ENCODE peak calls at places on chromosomes 7 and 10, in nine cellular contexts. D is left ventricle myocardium inferior, L is kidney, M is right atrium auricular region, W is lower lobe of right lung, K is heart left ventricle, I is cardiac muscle cell, P is OCI-LY7, F is fibroblast of lung. R is an unnamed sample.

GRCh38 chr7:106139253-106140251 is 27.4 kb upstream of the SYPL1 start:
- DNase-seq in D (no peak), L (no peak), M (no peak), W (no peak), K (no peak), I (peak; percentile 54), P (no peak), F (peak; percentile 49), R (no peak)

GRCh38 chr7:142385528-142386340 is 127.9 kb upstream of the PRSS58 start:
- DNase-seq in D (no peak), L (peak; percentile 76), M (no peak), W (no peak), K (no peak), I (peak; percentile 84), P (peak; percentile 67), F (peak; percentile 79), R (peak; percentile 35)

GRCh38 chr7:137652721-137653120 is 194.1 kb downstream of the DGKI start:
- DNase-seq in D (no peak), L (no peak), M (no peak), W (no peak), K (no peak), I (peak; percentile 24), P (no peak), F (peak; percentile 59), R (no peak)

GRCh38 chr10:84353052-84353803 is 24.8 kb downstream of the CCSER2 start:
- DNase-seq in D (no peak), L (no peak), M (no peak), W (no peak), K (no peak), I (no peak), P (no peak), F (no peak), R (no peak)

GRCh38 chr10:61397175-61397986 is 55.8 kb downstream of the TMEM26 start:
- DNase-seq in D (no peak), L (no peak), M (no peak), W (no peak), K (no peak), I (peak; percentile 66), P (peak; percentile 4), F (peak; percentile 69), R (no peak)

GRCh38 chr7:108805808-108806397 is 236.2 kb downstream of the DNAJB9 start:
- DNase-seq in D (no peak), L (no peak), M (no peak), W (no peak), K (no peak), I (peak; percentile 64), P (peak; percentile 12), F (peak; percentile 45), R (no peak)

GRCh38 chr10:51377932-51378206 is 303.6 kb downstream of the PRKG1 start:
- DNase-seq in D (no peak), L (no peak), M (no peak), W (no peak), K (no peak), I (no peak), P (no peak), F (no peak), R (no peak)

GRCh38 chr10:62719058-62719457 is 85.5 kb upstream of the ADO start:
- DNase-seq in D (no peak), L (no peak), M (no peak), W (no peak), K (no peak), I (no peak), P (no peak), F (no peak), R (no peak)

GRCh38 chr7:142454862-142455261 is 197.0 kb upstream of the PRSS58 start:
- DNase-seq in D (no peak), L (no peak), M (no peak), W (no peak), K (no peak), I (no peak), P (no peak), F (no peak), R (no peak)

GRCh38 chr10:31426425-31426824 is 107.4 kb downstream of the ZEB1 start:
- DNase-seq in D (no peak), L (no peak), M (no peak), W (no peak), K (no peak), I (peak; percentile 90), P (no peak), F (peak; percentile 93), R (no peak)

GRCh38 chr10:2772791-2773644 is 294.3 kb upstream of the PFKP start:
- DNase-seq in D (no peak), L (no peak), M (no peak), W (no peak), K (peak; percentile 57), I (no peak), P (no peak), F (no peak), R (no peak)

GRCh38 chr10:117262296-117263293 is 21.7 kb downstream of the SLC18A2 start:
- DNase-seq in D (no peak), L (no peak), M (peak; percentile 36), W (no peak), K (no peak), I (no peak), P (no peak), F (no peak), R (no peak)

GRCh38 chr10:132987671-132988571 is 45.6 kb upstream of the CFAP46 start:
- DNase-seq in D (no peak), L (peak; percentile 71), M (no peak), W (peak; percentile 40), K (no peak), I (peak; percentile 90), P (no peak), F (peak; percentile 93), R (no peak)

GRCh38 chr7:99837649-99838361 is 10.0 kb downstream of the CYP3A43 start:
- DNase-seq in D (no peak), L (no peak), M (no peak), W (no peak), K (no peak), I (peak; percentile 15), P (peak; percentile 13), F (peak; percentile 9), R (peak; percentile 32)

GRCh38 chr7:128431754-128432153 is 22.0 kb upstream of the IMPDH1 start:
- DNase-seq in D (no peak), L (no peak), M (no peak), W (no peak), K (no peak), I (no peak), P (no peak), F (no peak), R (no peak)

GRCh38 chr7:72098812-72099211 is 313.3 kb downstream of the CALN1 start:
- DNase-seq in D (no peak), L (no peak), M (no peak), W (no peak), K (no peak), I (no peak), P (no peak), F (no peak), R (no peak)

GRCh38 chr10:124728830-124729661 is 15.1 kb downstream of the FAM53B start:
- DNase-seq in D (no peak), L (peak; percentile 48), M (no peak), W (no peak), K (no peak), I (no peak), P (no peak), F (no peak), R (no peak)

GRCh38 chr10:14602807-14603538 is 171.7 kb downstream of the FAM107B start:
- DNase-seq in D (no peak), L (no peak), M (no peak), W (no peak), K (no peak), I (no peak), P (peak; percentile 53), F (peak; percentile 38), R (no peak)

GRCh38 chr7:131076032-131076431 is 251.6 kb upstream of the MKLN1 start:
- DNase-seq in D (no peak), L (no peak), M (no peak), W (no peak), K (no peak), I (peak; percentile 57), P (no peak), F (peak; percentile 48), R (no peak)
- H3K36me3 ChIP-seq in D (peaks cover 25% of the 10 kb centered on the region), L (no peaks in the 10 kb centered on the region), M (peaks cover 20% of the 10 kb centered on the region), W (peaks cover 29% of the 10 kb centered on the region), K (no peaks in the 10 kb centered on the region), I (no peaks in the 10 kb centered on the region), P (peaks cover 70% of the 10 kb centered on the region), F (peaks cover 2% of the 10 kb centered on the region), R (no peaks in the 10 kb centered on the region)

GRCh38 chr7:26500749-26501352 is 209.2 kb downstream of the SNX10 start:
- DNase-seq in D (no peak), L (no peak), M (no peak), W (no peak), K (no peak), I (peak; percentile 41), P (peak; percentile 72), F (peak; percentile 52), R (no peak)
- TF ChIP-seq CTCF in D (peak; percentile 34), L (peak; percentile 35), M (peak; percentile 39), W (peak; percentile 54), K (peak; percentile 34), I (peak; percentile 48), P (peak; percentile 90), F (peak; percentile 31), R (peak; percentile 48)

GRCh38 chr7:4725014-4725951 is 43.2 kb downstream of the FOXK1 start:
- DNase-seq in D (peak; percentile 74), L (peak; percentile 94), M (peak; percentile 90), W (peak; percentile 90), K (peak; percentile 86), I (peak; percentile 92), P (no peak), F (peak; percentile 96), R (peak; percentile 82)

GRCh38 chr7:4722960-4723359 is 40.9 kb downstream of the FOXK1 start:
- DNase-seq in D (no peak), L (no peak), M (no peak), W (no peak), K (no peak), I (no peak), P (no peak), F (no peak), R (no peak)

GRCh38 chr7:4724648-4725013 is 42.5 kb downstream of the FOXK1 start:
- DNase-seq in D (no peak), L (no peak), M (no peak), W (no peak), K (no peak), I (no peak), P (no peak), F (peak; percentile 32), R (no peak)

GRCh38 chr7:4720225-4720624 is 38.1 kb downstream of the FOXK1 start:
- DNase-seq in D (no peak), L (no peak), M (no peak), W (no peak), K (no peak), I (no peak), P (no peak), F (no peak), R (no peak)

DNA sequence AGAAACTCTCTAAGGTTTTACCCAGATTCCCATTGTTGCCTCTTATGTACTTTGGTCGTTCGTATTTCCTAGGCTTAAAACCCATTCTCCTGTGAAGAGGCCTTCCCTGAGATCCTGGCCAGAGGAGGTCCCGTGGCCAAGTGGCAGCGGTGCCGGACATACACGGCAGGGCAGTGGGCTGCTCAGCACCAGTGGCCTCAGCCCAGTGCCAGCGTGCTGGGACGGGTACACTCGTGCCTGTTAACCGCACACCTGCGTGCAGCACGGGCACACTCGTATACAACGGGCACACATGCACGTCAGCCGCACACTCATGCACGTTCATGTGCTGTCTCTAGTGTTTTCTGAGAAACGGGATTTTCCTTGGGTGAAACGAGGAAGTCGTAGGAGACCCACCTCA is 40.2 kb downstream of the FOXK1 start:
- DNase-seq in D (no peak), L (no peak), M (no peak), W (no peak), K (no peak), I (no peak), P (no peak), F (no peak), R (no peak)
- H3K36me3 ChIP-seq in D (peaks cover 10% of the 10 kb centered on the region), L (no peaks in the 10 kb centered on the region), M (peaks cover 15% of the 10 kb centered on the region), W (peaks cover 11% of the 10 kb centered on the region), K (no peaks in the 10 kb centered on the region), I (no peaks in the 10 kb centered on the region), P (peaks cover 23% of the 10 kb centered on the region), F (peaks cover 4% of the 10 kb centered on the region), R (no peaks in the 10 kb centered on the region)

GRCh38 chr10:7417103-7417623 is 6.3 kb upstream of the SFMBT2 start:
- DNase-seq in D (no peak), L (no peak), M (no peak), W (no peak), K (no peak), I (peak; percentile 59), P (peak; percentile 61), F (peak; percentile 83), R (no peak)
- TF ChIP-seq CTCF in D (peak; percentile 74), L (peak; percentile 48), M (peak; percentile 70), W (peak; percentile 47), K (peak; percentile 48), I (peak; percentile 41), P (peak; percentile 98), F (peak; percentile 13), R (no peak)

R was measured in body of pancreas.